ENCODE peak calls at places on chromosomes 4 and X, in nine cellular contexts. V is mucosa of descending colon; Z is CD4-positive, alpha-beta T cell; D is tibial nerve; Y is CD4-positive, alpha-beta memory T cell; M is fibroblast of lung; N is thoracic aorta; X is PC-3; R is neural progenitor cell. U is an unnamed sample. For H3K9me3, the result is how much of the 10 kb centered on the place peaks cover.

GRCh38 chrX:71910526-71911022 is at the start of gene NHSL2:
- DNase-seq in Z (no peak), M (peak), R (peak), N (no peak), V (peak), Y (peak), D (no peak), X (no peak), U (no peak)

GRCh38 chr4:129822708-129823504 is 727.0 kb downstream of the C4orf33 start:
- DNase-seq in Y (no peak), D (peak), R (no peak), V (no peak), N (no peak), Z (no peak), M (peak), X (peak), U (no peak)

GRCh38 chr4:100707786-100708185 is 190.0 kb upstream of the EMCN start:
- DNase-seq in X (no peak), N (no peak), Y (no peak), M (peak), R (no peak), Z (no peak), V (no peak), D (no peak), U (no peak)

GRCh38 chrX:119374736-119375135 is 24.4 kb upstream of the SLC25A43 start:
- DNase-seq in X (peak), R (no peak), Z (no peak), N (no peak), D (no peak), Y (no peak), M (peak), V (no peak), U (no peak)

GRCh38 chr4:70603856-70604255 is 11.8 kb downstream of the AMBN start:
- DNase-seq in Z (no peak), M (no peak), D (no peak), X (no peak), V (no peak), Y (no peak), N (no peak), R (no peak), U (no peak)

GRCh38 chrX:16187024-16187698 is 19.9 kb downstream of the MAGEB17 start:
- DNase-seq in V (no peak), Z (no peak), M (no peak), Y (no peak), N (no peak), X (peak), R (no peak), D (no peak), U (no peak)

GRCh38 chr4:16508968-16509367 is 282.7 kb upstream of the TAPT1 start:
- DNase-seq in N (no peak), Z (no peak), Y (no peak), R (no peak), V (no peak), X (peak), D (no peak), M (no peak), U (peak)

GRCh38 chrX:154598656-154599055 is 13.7 kb downstream of the CTAG1A start:
- DNase-seq in Z (no peak), X (no peak), N (no peak), M (no peak), V (no peak), Y (no peak), D (no peak), R (no peak), U (no peak)

GRCh38 chrX:131747173-131747572 is 203.3 kb downstream of the OR13H1 start:
- DNase-seq in M (peak), D (no peak), Y (peak), Z (no peak), N (no peak), V (no peak), R (no peak), X (peak), U (no peak)

GRCh38 chr4:36285784-36286480 is 4.5 kb downstream of the DTHD1 start:
- DNase-seq in Z (no peak), M (no peak), R (no peak), N (no peak), Y (peak), X (peak), V (no peak), D (no peak), U (no peak)

GRCh38 chr4:152399246-152399645 is 136.6 kb downstream of the FBXW7 start:
- DNase-seq in R (no peak), M (no peak), V (no peak), X (no peak), Y (peak), Z (no peak), N (no peak), D (no peak), U (no peak)

GRCh38 chr4:39452860-39453587 is 5.7 kb downstream of the RPL9 start:
- DNase-seq in X (no peak), M (no peak), D (no peak), V (no peak), Z (no peak), N (no peak), R (no peak), Y (no peak), U (no peak)

GRCh38 chrX:117957128-117957527 is 159.5 kb downstream of the KLHL13 start:
- DNase-seq in R (no peak), V (no peak), D (no peak), N (no peak), Z (no peak), M (peak), X (peak), Y (no peak), U (no peak)

GRCh38 chr4:6319530-6320150 is 50.0 kb downstream of the WFS1 start:
- DNase-seq in V (no peak), M (no peak), X (peak), N (no peak), Z (no peak), Y (no peak), R (no peak), D (no peak), U (no peak)

GRCh38 chr4:168995537-168996295 is 14.3 kb downstream of the CBR4 start:
- DNase-seq in D (no peak), M (no peak), Y (no peak), V (no peak), Z (no peak), X (peak), N (no peak), R (peak), U (no peak)

GRCh38 chr4:10730019-10730418 is 45.5 kb upstream of the CLNK start:
- DNase-seq in R (no peak), Y (no peak), N (no peak), M (no peak), X (no peak), Z (no peak), D (no peak), V (no peak), U (no peak)

GRCh38 chrX:110851780-110852179 is 56.2 kb upstream of the CHRDL1 start:
- DNase-seq in R (no peak), V (no peak), Y (no peak), M (peak), X (peak), D (no peak), Z (no peak), N (no peak), U (no peak)

GRCh38 chrX:76550016-76550415 is 122.5 kb downstream of the MAGEE1 start:
- DNase-seq in D (no peak), Z (no peak), X (no peak), R (no peak), Y (no peak), V (no peak), N (no peak), M (no peak), U (no peak)
- H3K9me3 ChIP-seq in D (under half), Z (under half), X (under half), R (under half), Y (under half), V (under half), N (under half), M (under half), U (under half)

DNA sequence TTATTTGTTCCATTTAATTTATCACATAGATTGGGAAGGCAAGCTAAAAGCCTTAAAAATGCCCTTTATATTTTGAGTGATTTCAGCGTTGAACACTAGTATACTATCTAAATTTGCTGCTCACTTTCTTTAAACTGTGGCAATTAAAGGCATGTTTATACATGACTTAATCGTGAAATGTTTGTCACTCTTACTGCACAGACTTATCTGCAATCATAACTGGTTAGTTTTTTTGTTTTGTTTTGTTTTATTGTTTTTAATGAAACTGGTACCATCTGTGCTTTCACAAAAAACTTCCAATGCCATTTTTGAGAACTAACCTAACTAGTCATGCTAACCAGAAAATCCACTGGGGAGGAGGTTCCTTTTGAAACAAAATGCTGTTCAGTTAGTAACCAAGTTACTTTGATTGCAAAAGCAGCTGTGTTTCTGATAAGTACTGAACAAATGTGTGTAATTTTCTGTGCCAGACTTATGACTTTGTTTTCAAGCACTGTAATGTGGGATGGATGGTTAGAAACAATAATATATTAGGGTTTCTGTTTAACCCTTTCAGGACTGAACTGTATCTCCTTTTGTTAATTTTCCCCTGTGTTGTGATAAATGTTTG is 56.1 kb downstream of the CCKAR start:
- DNase-seq in X (no peak), Z (no peak), V (no peak), D (no peak), M (peak), N (no peak), R (no peak), Y (no peak), U (no peak)
- H3K9me3 ChIP-seq in X (under half), Z (under half), V (under half), D (under half), M (under half), N (under half), R (under half), Y (under half), U (under half)

GRCh38 chr4:14428125-14428524 is 574.2 kb upstream of the CPEB2 start:
- DNase-seq in X (peak), Z (no peak), N (no peak), R (no peak), Y (no peak), M (no peak), V (no peak), D (no peak), U (no peak)
- H3K9me3 ChIP-seq in X (under half), Z (under half), N (under half), R (under half), Y (under half), M (under half), V (under half), D (under half), U (under half)

GRCh38 chr4:14445882-14446281 is 556.4 kb upstream of the CPEB2 start:
- DNase-seq in R (no peak), V (no peak), N (no peak), M (no peak), X (peak), Y (no peak), D (no peak), Z (no peak), U (no peak)

GRCh38 chr4:14452001-14452400 is 550.3 kb upstream of the CPEB2 start:
- DNase-seq in X (no peak), R (no peak), Y (no peak), M (no peak), V (no peak), D (no peak), Z (no peak), N (no peak), U (no peak)

GRCh38 chr4:14446904-14447303 is 555.4 kb upstream of the CPEB2 start:
- DNase-seq in N (no peak), D (no peak), R (no peak), X (no peak), V (no peak), M (no peak), Z (no peak), Y (no peak), U (no peak)

GRCh38 chr4:14446311-14446710 is 556.0 kb upstream of the CPEB2 start:
- DNase-seq in R (no peak), Y (no peak), V (no peak), M (peak), Z (no peak), D (no peak), X (peak), N (no peak), U (no peak)

DNA sequence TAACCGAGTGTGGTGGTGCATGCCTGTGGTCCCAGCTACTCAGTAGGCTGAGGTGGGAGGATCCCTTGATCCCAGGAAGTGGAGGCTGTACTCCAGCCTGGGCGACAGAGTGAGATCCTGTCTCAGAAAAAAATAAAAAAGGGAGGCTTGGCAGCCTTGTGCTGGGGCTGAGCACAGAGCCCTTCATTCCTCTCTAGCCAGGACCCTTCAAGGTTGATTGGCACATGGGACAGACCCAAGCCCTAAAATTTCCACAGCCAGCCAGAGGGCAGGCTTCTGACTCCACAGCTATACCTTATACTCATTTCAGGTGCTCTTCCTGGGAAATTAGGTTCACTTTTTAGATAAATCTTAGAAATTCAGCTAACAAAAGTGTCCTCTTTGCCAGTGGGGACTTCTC is 553.0 kb upstream of the CPEB2 start:
- DNase-seq in X (no peak), N (no peak), V (no peak), R (no peak), M (no peak), Y (no peak), Z (no peak), D (no peak), U (no peak)
- H3K9me3 ChIP-seq in X (under half), N (under half), V (under half), R (under half), M (under half), Y (under half), Z (under half), D (under half), U (under half)

GRCh38 chrX:49704692-49705404 is 9.1 kb upstream of the PAGE1 start:
- DNase-seq in N (no peak), R (no peak), Y (no peak), X (no peak), D (no peak), V (no peak), Z (no peak), M (no peak), U (no peak)
- H3K9me3 ChIP-seq in N (under half), R (under half), Y (under half), X (under half), D (under half), V (under half), Z (under half), M (under half), U (under half)

GRCh38 chrX:1041051-1041450 is 171.4 kb downstream of the CRLF2 start:
- DNase-seq in R (no peak), V (no peak), X (no peak), N (no peak), Y (no peak), Z (no peak), D (no peak), M (no peak), U (no peak)
- H3K9me3 ChIP-seq in R (under half), V (under half), X (under half), N (under half), Y (under half), Z (under half), D (under half), M (under half), U (under half)

GRCh38 chrX:68718443-68718820 is 71.0 kb downstream of the STARD8 start:
- DNase-seq in X (no peak), D (no peak), R (no peak), N (no peak), Z (no peak), V (no peak), M (no peak), Y (no peak), U (no peak)

GRCh38 chrX:68717663-68718442 is 70.4 kb downstream of the STARD8 start:
- DNase-seq in Y (no peak), Z (no peak), D (no peak), V (no peak), M (no peak), R (no peak), N (no peak), X (no peak), U (no peak)

GRCh38 chrX:68714856-68715255 is 67.4 kb downstream of the STARD8 start:
- DNase-seq in M (no peak), R (no peak), Y (no peak), N (no peak), D (no peak), Z (no peak), X (no peak), V (no peak), U (no peak)

GRCh38 chrX:68719181-68719903 is 71.9 kb downstream of the STARD8 start:
- DNase-seq in V (no peak), N (no peak), Z (no peak), X (no peak), D (no peak), M (no peak), Y (no peak), R (no peak), U (no peak)

DNA sequence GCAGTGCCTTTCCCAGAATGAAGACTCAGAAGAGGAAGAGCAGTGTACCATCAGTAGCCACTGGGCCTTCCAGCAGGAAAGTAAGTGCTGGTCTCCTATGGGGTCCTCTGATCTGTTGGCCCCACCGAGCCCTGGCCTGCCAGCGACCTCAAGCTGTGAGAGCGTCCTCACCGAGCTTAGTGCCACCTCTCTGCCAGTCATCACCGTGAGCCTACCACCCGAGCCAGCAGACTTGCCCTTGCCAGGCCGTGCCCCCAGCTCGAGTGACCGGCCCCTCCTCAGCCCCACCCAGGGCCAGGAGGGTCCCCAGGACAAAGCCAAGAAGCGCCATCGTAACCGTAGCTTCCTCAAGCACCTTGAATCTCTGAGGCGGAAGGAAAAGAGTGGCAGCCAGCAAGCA is 69.7 kb downstream of the STARD8 start:
- DNase-seq in Z (no peak), Y (no peak), D (no peak), N (no peak), V (no peak), X (no peak), M (no peak), R (no peak), U (no peak)
- H3K9me3 ChIP-seq in Z (under half), Y (under half), D (under half), N (under half), V (under half), X (under half), M (under half), R (under half), U (under half)

GRCh38 chrX:10608099-10608498 is 12.3 kb downstream of the MID1 start:
- DNase-seq in X (peak), Z (no peak), M (peak), R (no peak), D (no peak), Y (no peak), V (no peak), N (no peak), U (no peak)

GRCh38 chrX:10615931-10616780 is 4.2 kb downstream of the MID1 start:
- DNase-seq in M (peak), Y (no peak), X (peak), D (peak), V (no peak), Z (no peak), N (no peak), R (peak), U (no peak)

GRCh38 chrX:10607233-10607632 is 13.2 kb downstream of the MID1 start:
- DNase-seq in D (no peak), Z (no peak), V (no peak), N (no peak), M (no peak), R (no peak), X (no peak), Y (no peak), U (no peak)

GRCh38 chrX:10611441-10612090 is 8.8 kb downstream of the MID1 start:
- DNase-seq in M (peak), Y (no peak), D (no peak), X (peak), Z (no peak), R (no peak), N (no peak), V (no peak), U (no peak)

GRCh38 chrX:10612215-10612614 is 8.2 kb downstream of the MID1 start:
- DNase-seq in Y (no peak), X (peak), Z (no peak), D (no peak), N (no peak), M (peak), R (no peak), V (no peak), U (no peak)
- H3K9me3 ChIP-seq in Y (under half), X (under half), Z (under half), D (under half), N (under half), M (under half), R (under half), V (under half), U (under half)

U was measured in iPS DF 6.9.